ENCODE peak calls at places on chromosome 5, in ten cellular contexts. S is right lobe of liver; O is CD8-positive, alpha-beta T cell; L is fibroblast of mammary gland; Q is ovary; F is heart right ventricle; I is CD4-positive, alpha-beta T cell; W is neural crest cell; E is dorsolateral prefrontal cortex; U is PC-3. T is an unnamed sample.

GRCh38 chr5:180669661-180670060 is 20.3 kb upstream of the FLT4 start:
- DNase-seq in S (no peak), O (no peak), L (no peak), Q (no peak), F (no peak), I (no peak), W (no peak), E (no peak), U (no peak), T (no peak)

GRCh38 chr5:23991406-23991805 is 484.0 kb downstream of the PRDM9 start:
- DNase-seq in S (no peak), O (no peak), L (no peak), Q (no peak), F (no peak), I (no peak), W (no peak), E (no peak), U (no peak), T (no peak)

GRCh38 chr5:139131881-139132480 is 66.2 kb downstream of the SIL1 start:
- DNase-seq in S (no peak), O (no peak), L (no peak), Q (no peak), F (no peak), I (no peak), W (no peak), E (no peak), U (no peak), T (no peak)

GRCh38 chr5:41721521-41721920 is 148.7 kb downstream of the OXCT1 start:
- DNase-seq in S (no peak), O (no peak), L (no peak), Q (no peak), F (no peak), I (no peak), W (no peak), E (no peak), U (no peak), T (no peak)

GRCh38 chr5:41213340-41213739 is at the start of gene C6:
- DNase-seq in S (no peak), O (no peak), L (no peak), Q (no peak), F (no peak), I (no peak), W (no peak), E (no peak), U (no peak), T (no peak)

GRCh38 chr5:82346376-82347212 is 68.4 kb upstream of the RPS23 start:
- DNase-seq in S (no peak), O (no peak), L (no peak), Q (no peak), F (peak; percentile 33), I (no peak), W (no peak), E (no peak), U (no peak), T (no peak)

GRCh38 chr5:147869112-147869511 is 9.4 kb upstream of the SCGB3A2 start:
- DNase-seq in S (no peak), O (no peak), L (no peak), Q (no peak), F (no peak), I (no peak), W (no peak), E (no peak), U (no peak), T (no peak)

GRCh38 chr5:92552206-92553160 is 1028.5 kb downstream of the NR2F1-AS1 start:
- DNase-seq in S (no peak), O (no peak), L (peak; percentile 99), Q (no peak), F (no peak), I (no peak), W (no peak), E (no peak), U (peak; percentile 88), T (no peak)

DNA sequence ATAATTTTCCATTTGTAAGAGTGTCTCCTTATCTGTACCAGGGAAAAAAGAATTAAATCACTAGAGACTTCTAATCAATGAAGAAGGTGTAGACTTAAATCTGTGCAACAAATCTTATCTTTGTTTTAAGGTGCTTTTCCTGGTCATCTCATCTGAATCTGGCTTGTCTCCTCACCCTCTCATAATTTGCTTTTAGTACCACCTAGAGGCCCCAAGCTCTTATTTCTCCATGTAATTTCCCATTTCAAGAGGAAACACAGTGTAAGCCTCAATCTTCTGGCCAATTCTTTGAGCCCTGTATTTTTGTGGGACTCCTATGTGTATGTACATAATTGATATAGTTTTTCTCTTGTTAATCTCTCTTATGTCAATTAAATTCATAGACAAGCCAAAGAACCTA is 1975.3 kb upstream of the CDH6 start:
- DNase-seq in S (no peak), O (no peak), L (no peak), Q (no peak), F (no peak), I (no peak), W (no peak), E (no peak), U (peak; percentile 24), T (no peak)
- TF ChIP-seq CTCF in S (peak; percentile 49), O (no peak), L (no peak), Q (no peak), F (no peak), I (no peak), W (no peak), E (no peak), U (peak; percentile 41), T (no peak)

DNA sequence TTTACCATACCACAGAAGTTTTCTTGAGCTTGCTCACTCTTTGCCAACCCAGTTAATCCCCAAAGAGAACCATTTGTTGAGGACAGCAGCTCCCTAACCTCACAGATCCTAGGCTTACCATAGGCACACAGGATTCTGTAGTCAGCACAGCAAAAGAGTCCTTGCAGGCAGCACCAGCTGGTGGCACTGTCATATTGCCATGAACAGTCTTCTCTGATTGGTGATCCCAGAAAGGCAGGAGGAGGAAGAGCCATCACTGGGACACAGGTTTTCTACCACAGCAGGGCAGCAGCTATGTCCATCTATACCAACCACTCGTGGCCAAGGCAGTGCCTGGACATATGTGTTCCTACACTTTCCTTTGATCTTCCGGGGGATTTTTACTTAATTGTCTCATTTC is 297.1 kb upstream of the CD180 start:
- DNase-seq in S (peak; percentile 31), O (no peak), L (peak; percentile 34), Q (no peak), F (peak; percentile 44), I (no peak), W (no peak), E (peak; percentile 84), U (peak; percentile 43), T (no peak)
- TF ChIP-seq CTCF in S (peak; percentile 54), O (no peak), L (peak; percentile 25), Q (no peak), F (peak; percentile 65), I (no peak), W (peak; percentile 25), E (peak; percentile 36), U (peak; percentile 39), T (no peak)

GRCh38 chr5:53426517-53426839 is 54.0 kb upstream of the FST start:
- DNase-seq in S (no peak), O (no peak), L (no peak), Q (no peak), F (no peak), I (no peak), W (no peak), E (no peak), U (no peak), T (no peak)

GRCh38 chr5:53426878-53427277 is 53.6 kb upstream of the FST start:
- DNase-seq in S (no peak), O (no peak), L (no peak), Q (no peak), F (no peak), I (no peak), W (no peak), E (no peak), U (no peak), T (no peak)

GRCh38 chr5:53424691-53425597 is 55.5 kb upstream of the FST start:
- DNase-seq in S (no peak), O (no peak), L (peak; percentile 56), Q (no peak), F (no peak), I (no peak), W (no peak), E (no peak), U (peak; percentile 89), T (no peak)

GRCh38 chr5:53427965-53428364 is 52.5 kb upstream of the FST start:
- DNase-seq in S (no peak), O (no peak), L (no peak), Q (no peak), F (no peak), I (no peak), W (no peak), E (no peak), U (no peak), T (no peak)

DNA sequence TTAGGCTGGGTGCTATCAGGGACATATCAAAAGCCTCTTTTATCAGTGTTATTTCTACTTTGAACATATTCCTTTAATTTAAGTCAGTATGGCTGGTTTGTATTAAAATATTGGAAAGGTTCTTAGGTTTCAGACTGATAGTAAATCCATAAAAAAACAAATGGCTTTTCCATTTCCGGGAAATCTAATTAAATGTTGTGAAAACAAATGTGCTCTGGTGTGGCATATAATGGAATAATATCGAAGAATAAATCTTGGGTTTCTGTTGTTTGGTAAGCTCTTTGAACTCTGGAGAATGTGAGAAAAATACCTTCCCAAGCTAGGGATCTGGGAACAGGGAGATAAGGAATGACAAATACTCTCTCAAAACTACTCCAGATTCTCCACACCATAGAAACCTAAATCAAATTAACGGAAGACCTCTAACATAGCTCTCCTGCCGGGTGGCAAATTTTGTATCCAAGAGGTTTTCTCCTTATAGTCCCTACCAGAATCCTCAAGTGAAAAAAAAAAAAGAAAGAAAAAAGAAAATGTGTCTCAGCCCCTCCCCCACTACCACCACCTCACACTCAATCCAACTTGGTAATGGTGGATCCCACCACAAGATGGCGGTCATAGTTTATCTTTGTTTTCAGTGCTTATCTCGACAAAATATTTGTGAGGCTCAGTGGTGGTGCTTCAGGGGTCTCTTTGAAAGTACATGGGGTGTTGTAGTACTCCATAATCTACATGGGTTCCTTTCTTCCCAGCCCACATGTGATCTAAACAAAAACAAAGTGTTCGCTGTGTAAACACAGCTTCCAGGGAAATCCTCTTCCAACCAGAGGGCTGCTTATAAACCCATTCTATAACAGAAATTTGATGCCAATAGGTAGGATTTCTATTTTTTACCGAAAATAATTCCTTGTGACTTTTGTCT is 54.6 kb upstream of the FST start:
- DNase-seq in S (no peak), O (no peak), L (peak; percentile 25), Q (no peak), F (no peak), I (no peak), W (peak; percentile 58), E (no peak), U (peak; percentile 46), T (no peak)
- TF ChIP-seq CTCF in S (peak; percentile 61), O (no peak), L (no peak), Q (no peak), F (peak; percentile 29), I (no peak), W (peak; percentile 64), E (peak; percentile 36), U (peak; percentile 53), T (no peak)

GRCh38 chr5:39284552-39284951 is 65.2 kb upstream of the FYB1 start:
- DNase-seq in S (no peak), O (no peak), L (no peak), Q (no peak), F (no peak), I (no peak), W (no peak), E (no peak), U (peak; percentile 18), T (no peak)

DNA sequence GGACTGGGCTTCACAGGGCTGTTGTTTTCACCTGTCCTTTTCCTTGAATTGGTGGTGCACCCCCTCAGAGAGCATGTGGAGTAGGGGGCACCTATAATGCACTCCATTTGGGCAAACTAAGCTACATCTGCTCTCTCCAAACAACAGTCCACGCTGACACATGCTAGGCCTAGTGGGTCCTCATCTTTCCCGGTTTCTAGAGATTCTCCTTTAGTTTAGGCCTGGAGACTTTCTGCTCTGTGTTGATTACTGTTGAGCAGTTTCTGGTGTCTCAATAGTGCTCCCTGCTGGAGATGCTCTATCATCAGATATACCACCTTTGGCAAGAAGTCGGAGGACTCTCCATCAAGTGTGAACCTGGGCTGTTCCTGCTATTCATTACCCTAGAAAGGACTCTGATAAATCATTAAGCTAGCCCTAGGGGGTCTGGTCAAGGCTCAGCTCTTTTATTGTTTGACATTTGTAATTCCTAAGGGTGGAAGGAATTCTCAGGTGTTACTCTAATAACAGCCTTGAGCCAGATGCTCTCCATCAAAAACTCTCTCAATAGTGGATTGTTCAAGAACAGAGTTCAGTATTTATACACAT is 64.0 kb upstream of the FYB1 start:
- DNase-seq in S (no peak), O (peak; percentile 61), L (peak; percentile 75), Q (no peak), F (peak; percentile 34), I (peak; percentile 41), W (no peak), E (no peak), U (peak; percentile 90), T (no peak)
- TF ChIP-seq CTCF in S (peak; percentile 44), O (peak; percentile 82), L (peak; percentile 78), Q (no peak), F (peak; percentile 66), I (peak; percentile 81), W (peak; percentile 71), E (peak; percentile 58), U (peak; percentile 94), T (peak; percentile 75)